ENCODE peak calls at places on chromosomes 2 and 18, in seven cellular contexts. E is lower lobe of right lung, W is H9, I is psoas muscle, D is OCI-LY7, A is spleen, N is stomach. V is an unnamed sample.

GRCh38 chr18:46070683-46071614 is 1.1 kb downstream of the PSTPIP2 start:
- DNase-seq in E (no peak), W (no peak), I (no peak), D (no peak), A (peak), N (no peak), V (no peak)

GRCh38 chr2:16525265-16525887 is 140.3 kb downstream of the CYRIA start:
- DNase-seq in E (no peak), W (peak), I (peak), D (peak), A (no peak), N (no peak), V (no peak)

GRCh38 chr2:60634443-60634842 is 81.0 kb upstream of the BCL11A start:
- DNase-seq in E (no peak), W (no peak), I (no peak), D (no peak), A (no peak), N (no peak), V (no peak)

GRCh38 chr2:222398446-222398885 is 25.9 kb upstream of the SGPP2 start:
- DNase-seq in E (no peak), W (no peak), I (no peak), D (no peak), A (no peak), N (no peak), V (no peak)

GRCh38 chr2:174835797-174836255 is 71.6 kb upstream of the CHRNA1 start:
- DNase-seq in E (no peak), W (no peak), I (no peak), D (no peak), A (no peak), N (no peak), V (no peak)

GRCh38 chr2:64751286-64752260 is 97.9 kb upstream of the SERTAD2 start:
- DNase-seq in E (peak), W (no peak), I (no peak), D (peak), A (peak), N (peak), V (peak)

GRCh38 chr2:34069604-34070003 is 470.5 kb upstream of the FAM98A start:
- DNase-seq in E (no peak), W (no peak), I (no peak), D (no peak), A (no peak), N (no peak), V (no peak)

GRCh38 chr2:169673921-169674320 is 20.3 kb downstream of the CFAP210 start:
- DNase-seq in E (no peak), W (no peak), I (no peak), D (no peak), A (no peak), N (no peak), V (no peak)

GRCh38 chr18:12721495-12722275 is 18.8 kb downstream of the PSMG2 start:
- DNase-seq in E (no peak), W (no peak), I (no peak), D (no peak), A (no peak), N (no peak), V (no peak)

GRCh38 chr2:240236217-240237111 is 96.0 kb upstream of the OTOS start:
- DNase-seq in E (peak), W (peak), I (peak), D (no peak), A (peak), N (no peak), V (peak)

GRCh38 chr2:94873362-94874276 is 2.4 kb downstream of the TEKT4 start:
- DNase-seq in E (peak), W (peak), I (no peak), D (no peak), A (peak), N (no peak), V (no peak)

GRCh38 chr2:235050992-235051351 is 99.2 kb downstream of the SH3BP4 start:
- DNase-seq in E (peak), W (no peak), I (peak), D (peak), A (peak), N (peak), V (peak)

GRCh38 chr18:61703508-61703907 is 189.3 kb downstream of the RNF152 start:
- DNase-seq in E (no peak), W (no peak), I (no peak), D (no peak), A (no peak), N (no peak), V (no peak)

GRCh38 chr2:186459009-186459408 is 27.1 kb upstream of the ZC3H15 start:
- DNase-seq in E (no peak), W (no peak), I (no peak), D (peak), A (no peak), N (no peak), V (no peak)

GRCh38 chr18:74342416-74343043 is 26.9 kb downstream of the C18orf63 start:
- DNase-seq in E (no peak), W (no peak), I (no peak), D (peak), A (no peak), N (peak), V (no peak)

GRCh38 chr2:128457716-128458115 is 139.0 kb upstream of the HS6ST1 start:
- DNase-seq in E (no peak), W (no peak), I (no peak), D (no peak), A (no peak), N (peak), V (no peak)

GRCh38 chr18:74196220-74197119 is 48.1 kb downstream of the TIMM21 start:
- DNase-seq in E (no peak), W (peak), I (no peak), D (peak), A (no peak), N (peak), V (no peak)

GRCh38 chr2:203718087-203718486 is 11.6 kb downstream of the CD28 start:
- DNase-seq in E (no peak), W (no peak), I (no peak), D (peak), A (no peak), N (no peak), V (peak)

GRCh38 chr2:15957881-15958713 is 17.7 kb downstream of the MYCN start:
- DNase-seq in E (no peak), W (peak), I (no peak), D (no peak), A (no peak), N (no peak), V (no peak)

GRCh38 chr2:134218928-134219707 is 34.8 kb upstream of the MGAT5 start:
- DNase-seq in E (peak), W (no peak), I (no peak), D (peak), A (peak), N (no peak), V (peak)

GRCh38 chr18:12517142-12517541 is 109.4 kb downstream of the PRELID3A start:
- DNase-seq in E (no peak), W (no peak), I (no peak), D (no peak), A (no peak), N (no peak), V (no peak)

GRCh38 chr2:238473523-238473922 is 46.8 kb downstream of the ASB1 start:
- DNase-seq in E (no peak), W (no peak), I (no peak), D (no peak), A (no peak), N (no peak), V (no peak)

GRCh38 chr2:5549061-5549601 is 143.1 kb upstream of the SOX11 start:
- DNase-seq in E (no peak), W (no peak), I (no peak), D (no peak), A (no peak), N (no peak), V (no peak)

GRCh38 chr18:12621737-12622306 is 36.1 kb downstream of the SPIRE1 start:
- DNase-seq in E (no peak), W (no peak), I (no peak), D (no peak), A (no peak), N (no peak), V (peak)

GRCh38 chr2:19409001-19409400 is 50.6 kb upstream of the OSR1 start:
- DNase-seq in E (no peak), W (no peak), I (no peak), D (no peak), A (no peak), N (no peak), V (no peak)

GRCh38 chr2:5915926-5916325 is 223.7 kb downstream of the SOX11 start:
- DNase-seq in E (no peak), W (peak), I (no peak), D (peak), A (no peak), N (peak), V (no peak)

GRCh38 chr2:73859721-73860586 is 31.2 kb downstream of the STAMBP start:
- DNase-seq in E (no peak), W (no peak), I (no peak), D (no peak), A (no peak), N (no peak), V (no peak)
- TF ChIP-seq CTCF in E (no peak), W (no peak), I (no peak), D (no peak), A (no peak), N (no peak), V (no peak)

DNA sequence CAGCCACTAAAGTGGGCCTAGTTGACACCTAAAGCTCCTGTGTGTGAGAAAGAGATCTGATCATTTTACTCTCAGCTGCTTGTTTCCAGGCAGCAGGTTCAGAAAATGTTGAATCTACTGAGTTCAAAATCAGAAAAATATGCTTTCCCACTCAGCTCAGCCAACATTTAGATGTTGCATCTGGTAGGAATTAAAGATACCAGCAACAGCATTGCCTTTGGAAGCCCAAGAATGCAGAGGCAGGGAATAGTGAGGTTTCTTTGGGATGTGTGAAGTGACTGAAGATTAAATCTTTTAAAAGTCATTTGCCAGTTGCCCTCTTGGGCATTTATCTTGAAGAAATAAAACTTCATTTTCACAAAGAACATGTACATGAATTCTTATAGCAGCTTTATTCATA is 33.9 kb upstream of the DOCK10 start:
- DNase-seq in E (no peak), W (no peak), I (no peak), D (no peak), A (no peak), N (no peak), V (no peak)
- H3K27ac ChIP-seq in E (no peak), W (no peak), I (no peak), D (no peak), A (no peak), N (no peak), V (no peak)

GRCh38 chr18:57135705-57136104 is 11.2 kb upstream of the BOD1L2 start:
- DNase-seq in E (no peak), W (no peak), I (no peak), D (no peak), A (no peak), N (no peak), V (no peak)
- TF ChIP-seq CTCF in E (no peak), W (peak), I (no peak), D (no peak), A (no peak), N (no peak), V (no peak)

GRCh38 chr2:156253765-156254164 is 78.8 kb downstream of the NR4A2 start:
- DNase-seq in E (no peak), W (no peak), I (no peak), D (no peak), A (no peak), N (no peak), V (no peak)
- H3K27ac ChIP-seq in E (no peak), W (no peak), I (no peak), D (no peak), A (no peak), N (no peak), V (no peak)

GRCh38 chr18:44898536-44898935 is 217.8 kb downstream of the SETBP1 start:
- DNase-seq in E (no peak), W (no peak), I (no peak), D (no peak), A (no peak), N (no peak), V (no peak)

GRCh38 chr18:44899832-44900231 is 219.1 kb downstream of the SETBP1 start:
- DNase-seq in E (no peak), W (no peak), I (no peak), D (no peak), A (no peak), N (no peak), V (no peak)

GRCh38 chr18:44900627-44901026 is 219.9 kb downstream of the SETBP1 start:
- DNase-seq in E (no peak), W (no peak), I (no peak), D (no peak), A (no peak), N (no peak), V (no peak)

GRCh38 chr18:44903327-44903726 is 222.6 kb downstream of the SETBP1 start:
- DNase-seq in E (no peak), W (no peak), I (no peak), D (no peak), A (no peak), N (no peak), V (no peak)

DNA sequence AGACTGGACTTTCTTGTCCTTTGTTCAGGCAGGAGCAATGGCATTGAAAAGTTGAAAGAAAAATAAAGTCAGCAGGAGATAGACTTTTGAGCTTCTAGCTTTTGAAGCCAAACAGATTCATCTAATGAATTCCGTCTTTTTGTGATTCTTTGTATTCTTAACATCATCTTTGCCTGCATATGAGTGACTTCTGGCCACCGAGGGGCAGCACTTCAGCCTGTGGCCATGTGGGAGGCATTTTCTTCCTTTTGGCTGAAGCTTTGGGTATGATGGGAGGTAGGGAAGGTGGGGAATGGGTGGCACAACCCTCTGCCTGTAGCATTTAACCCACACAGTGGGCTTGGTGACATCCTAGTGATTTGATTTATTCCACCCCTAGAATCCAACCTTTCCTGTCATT is 220.6 kb downstream of the SETBP1 start:
- DNase-seq in E (no peak), W (no peak), I (no peak), D (no peak), A (no peak), N (no peak), V (no peak)
- TF ChIP-seq CTCF in E (peak), W (peak), I (peak), D (peak), A (no peak), N (no peak), V (no peak)

GRCh38 chr2:26033769-26034596 is at the start of gene RAB10:
- DNase-seq in E (peak), W (peak), I (peak), D (peak), A (peak), N (peak), V (peak)
- H3K27ac ChIP-seq in E (peak), W (peak), I (peak), D (peak), A (peak), N (peak), V (peak)

GRCh38 chr18:48875314-48875941 is 75.3 kb downstream of the SMAD7 start:
- DNase-seq in E (peak), W (no peak), I (no peak), D (peak), A (peak), N (no peak), V (no peak)

GRCh38 chr18:48874233-48874632 is 76.5 kb downstream of the SMAD7 start:
- DNase-seq in E (peak), W (no peak), I (no peak), D (no peak), A (peak), N (no peak), V (no peak)

GRCh38 chr18:48876590-48876989 is 74.2 kb downstream of the SMAD7 start:
- DNase-seq in E (peak), W (no peak), I (no peak), D (no peak), A (peak), N (no peak), V (no peak)

GRCh38 chr18:48874701-48875162 is 76.0 kb downstream of the SMAD7 start:
- DNase-seq in E (peak), W (no peak), I (no peak), D (no peak), A (peak), N (no peak), V (no peak)

DNA sequence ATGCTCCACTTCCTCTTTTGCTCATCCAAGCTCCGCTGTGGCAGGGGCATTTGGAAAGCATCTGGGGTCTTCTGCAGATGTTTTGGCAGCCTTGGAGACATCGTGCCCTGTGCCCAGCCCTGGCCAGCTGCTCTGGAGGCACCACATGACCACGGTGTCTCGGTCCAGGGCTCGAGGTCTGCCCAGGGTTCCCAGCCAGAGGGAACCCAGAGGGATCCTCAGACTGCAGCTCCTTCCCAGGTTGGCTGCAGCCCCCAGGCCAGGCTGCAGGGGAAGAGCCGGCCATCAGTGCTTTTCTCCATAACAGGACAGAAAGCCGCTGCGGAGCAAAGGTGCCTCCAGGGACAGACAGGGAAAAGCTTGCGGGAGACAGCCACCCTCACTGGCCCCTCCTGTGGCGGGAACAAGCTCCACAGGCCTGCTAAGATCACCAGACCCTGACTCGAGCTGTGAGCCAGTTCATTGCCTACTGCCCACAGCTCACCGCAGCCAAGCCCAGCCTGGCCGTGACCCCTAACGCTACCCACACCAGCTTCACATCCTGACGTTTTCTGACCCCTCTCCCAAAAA is 74.7 kb downstream of the SMAD7 start:
- DNase-seq in E (peak), W (peak), I (no peak), D (no peak), A (peak), N (no peak), V (no peak)
- TF ChIP-seq CTCF in E (no peak), W (peak), I (no peak), D (no peak), A (no peak), N (no peak), V (no peak)

DNA sequence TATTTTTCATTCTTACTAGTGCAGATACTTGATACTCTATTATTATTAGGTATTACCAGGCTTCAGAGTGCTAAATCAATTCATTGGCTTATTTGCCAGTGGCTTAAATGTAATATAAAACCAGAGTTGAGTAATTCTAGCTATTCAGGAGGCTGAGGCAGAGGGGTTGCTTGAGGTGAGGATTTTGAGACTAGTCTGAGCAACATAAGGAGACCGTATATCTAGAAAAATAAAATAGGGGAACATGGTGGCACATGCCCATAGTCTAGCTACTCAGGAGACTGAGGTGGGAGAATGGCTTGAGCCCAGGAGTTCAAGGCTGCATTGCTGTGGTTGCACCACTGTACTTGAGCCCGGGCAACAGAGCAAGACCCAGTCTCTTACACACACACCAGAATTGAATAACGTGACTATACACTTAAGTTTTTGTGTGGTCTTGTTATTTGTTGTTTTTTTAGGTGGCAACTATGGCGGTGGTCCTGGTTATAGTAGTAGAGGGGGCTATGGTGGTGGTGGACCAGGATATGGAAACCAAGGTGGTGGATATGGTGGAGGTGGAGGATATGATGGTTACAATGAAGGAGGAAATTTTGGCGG is 4.8 kb downstream of the HNRNPA3 start:
- DNase-seq in E (no peak), W (no peak), I (no peak), D (no peak), A (no peak), N (no peak), V (no peak)
- H3K27ac ChIP-seq in E (no peak), W (no peak), I (peak), D (no peak), A (no peak), N (no peak), V (no peak)